ENCODE peak calls at places on chromosomes 12 and 14, in five cellular contexts. One of them, this sample, is unnamed. For H3K4me1, the result is how much of the 10 kb centered on the place peaks cover.

GRCh38 chr12:95739561-95740313 is 50.8 kb downstream of the NTN4 start:
- DNase-seq in A549: no peak
- DNase-seq in K562: no peak
- DNase-seq in GM12878: no peak
- DNase-seq in HepG2: no peak
- DNase-seq in this sample: no peak

GRCh38 chr12:52789637-52790426 is 6.1 kb downstream of the KRT3 start:
- DNase-seq in A549: no peak
- DNase-seq in K562: peak
- DNase-seq in GM12878: no peak
- DNase-seq in HepG2: no peak
- DNase-seq in this sample: no peak

GRCh38 chr14:58805605-58806358 is 168.0 kb downstream of the DACT1 start:
- DNase-seq in A549: no peak
- DNase-seq in K562: no peak
- DNase-seq in GM12878: no peak
- DNase-seq in HepG2: no peak
- DNase-seq in this sample: peak

GRCh38 chr12:93783827-93784226 is 106.7 kb downstream of the CRADD start:
- DNase-seq in A549: no peak
- DNase-seq in K562: no peak
- DNase-seq in GM12878: no peak
- DNase-seq in HepG2: no peak
- DNase-seq in this sample: peak

GRCh38 chr12:58086006-58086405 is 144.6 kb downstream of the ATP23 start:
- DNase-seq in A549: no peak
- DNase-seq in K562: no peak
- DNase-seq in GM12878: no peak
- DNase-seq in HepG2: no peak
- DNase-seq in this sample: no peak

GRCh38 chr12:105296116-105297095 is 34.1 kb upstream of the C12orf75 start:
- DNase-seq in A549: no peak
- DNase-seq in K562: no peak
- DNase-seq in GM12878: no peak
- DNase-seq in HepG2: no peak
- DNase-seq in this sample: no peak

GRCh38 chr12:123761841-123762714 is at the start of gene DNAH10:
- DNase-seq in A549: no peak
- DNase-seq in K562: no peak
- DNase-seq in GM12878: peak
- DNase-seq in HepG2: peak
- DNase-seq in this sample: peak

GRCh38 chr14:58415636-58416559 is 11.4 kb downstream of the TIMM9 start:
- DNase-seq in A549: no peak
- DNase-seq in K562: no peak
- DNase-seq in GM12878: no peak
- DNase-seq in HepG2: no peak
- DNase-seq in this sample: no peak

GRCh38 chr14:75522224-75522764 is at the start of gene BATF:
- DNase-seq in A549: no peak
- DNase-seq in K562: no peak
- DNase-seq in GM12878: no peak
- DNase-seq in HepG2: no peak
- DNase-seq in this sample: no peak

DNA sequence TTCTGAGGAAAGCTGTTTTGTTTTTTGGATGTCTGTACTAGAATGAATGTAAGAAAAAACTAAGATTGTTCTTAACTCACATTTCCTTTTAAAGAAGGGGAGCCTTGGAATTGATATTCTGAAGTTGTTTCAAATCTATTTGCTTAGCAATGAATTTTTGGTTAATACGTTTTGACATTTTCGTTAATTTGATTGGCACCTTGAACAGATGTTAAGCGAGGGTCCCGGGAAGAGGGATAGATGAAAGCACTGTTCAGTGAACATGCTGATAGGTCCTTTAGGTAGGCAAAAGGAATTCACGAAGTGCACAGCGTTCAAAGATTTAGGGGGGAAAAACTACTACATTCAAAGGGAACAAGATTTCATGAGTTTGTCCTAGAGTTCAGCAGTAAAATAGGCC is 1.7 kb downstream of the SLC39A9 start:
- DNase-seq in A549: no peak
- DNase-seq in K562: no peak
- DNase-seq in GM12878: no peak
- DNase-seq in HepG2: no peak
- DNase-seq in this sample: no peak
- H3K4me1 ChIP-seq in A549: under half
- H3K4me1 ChIP-seq in K562: under half
- H3K4me1 ChIP-seq in GM12878: under half
- H3K4me1 ChIP-seq in HepG2: half or more
- H3K4me1 ChIP-seq in this sample: under half

GRCh38 chr12:89020121-89020480 is 332.2 kb downstream of the DUSP6 start:
- DNase-seq in A549: no peak
- DNase-seq in K562: no peak
- DNase-seq in GM12878: no peak
- DNase-seq in HepG2: no peak
- DNase-seq in this sample: no peak

GRCh38 chr12:89015419-89015818 is 336.9 kb downstream of the DUSP6 start:
- DNase-seq in A549: no peak
- DNase-seq in K562: no peak
- DNase-seq in GM12878: no peak
- DNase-seq in HepG2: no peak
- DNase-seq in this sample: no peak

GRCh38 chr12:89020689-89021088 is 331.6 kb downstream of the DUSP6 start:
- DNase-seq in A549: no peak
- DNase-seq in K562: no peak
- DNase-seq in GM12878: no peak
- DNase-seq in HepG2: no peak
- DNase-seq in this sample: no peak

GRCh38 chr12:89019439-89020120 is 332.7 kb downstream of the DUSP6 start:
- DNase-seq in A549: peak
- DNase-seq in K562: peak
- DNase-seq in GM12878: peak
- DNase-seq in HepG2: peak
- DNase-seq in this sample: peak

DNA sequence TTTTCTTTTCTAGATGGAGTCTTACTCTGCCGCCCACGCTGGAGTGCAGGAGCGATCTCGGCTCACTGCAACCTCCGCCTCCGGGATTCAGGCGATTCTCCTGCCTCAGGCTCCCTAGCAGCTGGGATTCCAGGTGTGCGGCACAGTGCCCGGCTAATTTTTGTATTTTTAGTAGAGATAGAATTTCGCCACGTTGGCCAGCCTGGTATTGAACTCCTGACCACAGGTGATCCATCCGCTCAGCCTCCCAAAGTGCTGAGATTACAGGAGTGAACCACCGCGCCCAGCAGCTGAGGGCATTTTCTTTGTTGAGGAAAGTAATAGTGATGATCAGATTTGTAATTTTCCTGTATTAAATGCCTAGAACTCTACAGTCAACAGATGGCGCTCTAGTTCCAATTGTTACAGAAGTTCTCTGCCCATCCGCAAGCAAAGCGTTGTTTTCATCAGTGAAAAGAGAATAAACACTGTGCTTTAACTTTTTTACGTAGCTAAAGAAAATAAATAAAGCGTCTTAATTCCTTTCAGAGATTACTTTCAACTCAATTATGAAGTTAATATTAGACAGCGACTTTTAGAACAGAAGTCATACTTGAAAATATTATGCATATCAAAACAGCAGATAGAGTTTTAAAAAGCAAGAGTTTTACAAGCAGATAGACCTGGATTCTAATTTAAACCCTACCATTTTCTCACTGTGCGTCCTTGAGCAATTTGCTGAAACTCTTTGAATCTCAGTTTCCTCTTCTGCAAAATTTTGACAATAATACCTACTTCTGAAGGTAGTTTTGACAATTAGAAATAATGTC is 335.1 kb downstream of the DUSP6 start:
- DNase-seq in A549: peak
- DNase-seq in K562: peak
- DNase-seq in GM12878: no peak
- DNase-seq in HepG2: peak
- DNase-seq in this sample: peak
- TF ChIP-seq MYC in A549: no peak
- TF ChIP-seq MYC in K562: no peak
- TF ChIP-seq MYC in GM12878: no peak
- TF ChIP-seq MYC in HepG2: no peak
- TF ChIP-seq MYC in this sample: no peak

DNA sequence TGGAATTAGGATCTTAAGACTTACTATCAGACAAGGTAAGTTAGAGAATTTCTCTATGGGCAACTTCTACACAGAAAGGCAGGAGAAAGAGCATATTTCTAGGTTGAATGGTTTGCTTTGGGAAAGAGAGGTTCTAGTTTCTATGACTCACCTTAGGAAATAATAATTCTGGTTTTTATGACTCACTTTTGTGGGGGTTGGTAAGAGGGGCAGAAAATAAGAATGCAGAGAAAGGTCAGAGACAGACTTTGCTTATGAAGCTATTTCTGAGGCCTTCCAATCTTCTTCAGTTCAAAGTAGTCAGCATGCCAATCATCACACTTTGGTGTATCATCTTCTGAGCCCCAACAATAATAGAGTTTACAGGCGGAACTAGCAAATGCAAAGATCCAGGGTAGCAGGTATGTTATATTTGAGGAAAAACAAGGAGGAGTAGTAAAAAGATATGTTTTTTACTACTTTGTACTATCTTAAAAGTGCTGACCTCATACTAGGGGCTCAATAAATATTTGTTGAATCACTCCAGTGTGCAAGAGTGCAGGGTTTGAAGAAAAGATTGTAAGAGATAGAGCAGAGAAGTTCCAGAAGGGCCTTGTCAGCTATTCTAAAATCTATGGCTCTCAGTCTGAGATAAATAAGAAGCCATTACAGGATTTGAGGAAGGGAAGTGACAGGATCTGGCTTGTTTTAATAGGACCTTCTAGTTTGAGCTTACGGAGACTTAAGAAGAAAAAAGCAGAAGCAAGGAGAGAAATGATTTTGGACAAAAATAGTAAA is 56.7 kb upstream of the LRFN5 start:
- DNase-seq in A549: no peak
- DNase-seq in K562: no peak
- DNase-seq in GM12878: no peak
- DNase-seq in HepG2: no peak
- DNase-seq in this sample: no peak
- H3K4me2 ChIP-seq in A549: no peak
- H3K4me2 ChIP-seq in K562: no peak
- H3K4me2 ChIP-seq in GM12878: no peak
- H3K4me2 ChIP-seq in HepG2: no peak
- H3K4me2 ChIP-seq in this sample: no peak

DNA sequence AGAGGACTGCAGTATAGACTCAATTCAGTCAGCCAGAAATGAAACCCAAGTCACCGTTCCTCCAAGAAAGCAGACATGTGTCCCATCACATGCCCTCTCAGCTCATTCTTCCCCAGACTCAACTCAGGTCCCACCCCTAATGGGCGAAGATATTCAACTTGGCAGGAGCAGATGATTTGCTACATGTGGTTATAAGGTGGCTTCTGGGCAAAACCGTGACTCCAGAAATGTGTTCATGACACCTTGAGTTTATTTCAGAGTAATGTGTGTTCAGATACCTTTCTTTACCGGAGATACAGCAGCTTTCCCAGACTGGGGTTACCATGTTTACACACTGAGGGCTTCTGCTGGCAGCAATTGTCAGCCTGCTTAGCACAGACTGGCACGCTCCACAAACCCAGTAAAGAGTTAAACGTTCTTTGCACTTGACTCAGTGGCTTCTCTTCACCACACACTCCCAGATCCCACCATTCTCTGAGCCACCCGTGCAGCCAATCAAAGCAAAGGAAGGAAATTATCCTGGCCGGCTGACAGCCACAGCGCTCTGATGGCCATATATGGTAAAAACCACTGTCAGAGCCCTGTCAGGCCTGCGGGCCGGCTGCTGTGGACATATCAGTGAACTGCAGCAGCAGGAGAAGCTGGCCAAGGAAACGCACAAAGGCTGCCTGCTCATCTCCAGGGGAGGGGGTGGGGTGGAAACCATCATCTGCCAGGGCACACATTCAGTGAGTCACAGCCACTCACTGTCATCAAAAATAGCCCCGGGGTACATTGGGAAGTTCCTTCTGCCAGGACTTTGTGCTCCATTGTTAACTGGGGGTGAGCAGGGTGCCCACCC is 39.9 kb downstream of the CORO1C start:
- DNase-seq in A549: peak
- DNase-seq in K562: peak
- DNase-seq in GM12878: peak
- DNase-seq in HepG2: peak
- DNase-seq in this sample: peak
- H3K4me1 ChIP-seq in A549: half or more
- H3K4me1 ChIP-seq in K562: half or more
- H3K4me1 ChIP-seq in GM12878: half or more
- H3K4me1 ChIP-seq in HepG2: half or more
- H3K4me1 ChIP-seq in this sample: under half

GRCh38 chr12:111359231-111359913 is 9.5 kb downstream of the PHETA1 start:
- DNase-seq in A549: no peak
- DNase-seq in K562: no peak
- DNase-seq in GM12878: no peak
- DNase-seq in HepG2: no peak
- DNase-seq in this sample: no peak
- TF ChIP-seq MYC in A549: no peak
- TF ChIP-seq MYC in K562: no peak
- TF ChIP-seq MYC in GM12878: no peak
- TF ChIP-seq MYC in HepG2: no peak
- TF ChIP-seq MYC in this sample: no peak

DNA sequence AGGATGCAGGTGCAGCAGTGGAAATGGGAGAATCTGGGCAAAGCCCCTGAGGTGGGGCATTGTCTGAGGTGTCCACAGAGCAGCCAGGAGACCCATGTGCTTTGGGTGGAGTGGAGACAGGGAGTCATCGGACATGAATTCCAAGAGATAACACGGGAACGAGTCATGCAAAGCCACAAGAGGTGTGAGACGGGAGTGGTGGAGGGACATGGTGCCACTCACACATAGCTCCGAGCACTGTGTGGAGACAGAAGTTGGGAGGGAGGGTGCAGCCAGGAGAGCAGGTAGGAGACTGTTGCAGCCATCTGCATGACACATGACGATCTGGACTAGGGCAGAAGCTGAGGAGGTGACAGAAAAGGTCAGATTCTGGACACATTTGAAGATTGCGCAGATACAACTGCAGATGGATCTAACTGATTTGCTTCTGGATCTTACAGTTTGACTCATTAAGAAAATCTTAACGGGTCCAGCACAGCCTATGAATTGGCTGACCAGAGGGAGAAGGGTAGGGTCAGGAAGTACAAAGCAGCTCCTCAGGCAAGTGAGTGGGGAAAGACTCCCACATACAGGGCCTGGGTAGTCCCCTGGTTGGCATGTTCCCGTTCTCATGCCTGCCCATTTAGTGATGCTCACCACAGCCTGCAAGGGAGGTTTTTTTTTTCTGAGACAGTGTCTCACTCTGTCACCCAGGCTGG is 379.8 kb downstream of the FUT8 start:
- DNase-seq in A549: peak
- DNase-seq in K562: no peak
- DNase-seq in GM12878: no peak
- DNase-seq in HepG2: no peak
- DNase-seq in this sample: no peak
- H3K4me2 ChIP-seq in A549: no peak
- H3K4me2 ChIP-seq in K562: no peak
- H3K4me2 ChIP-seq in GM12878: no peak
- H3K4me2 ChIP-seq in HepG2: no peak
- H3K4me2 ChIP-seq in this sample: no peak

This sample was measured in endothelial cell of umbilical vein.